ENCODE peak calls at places on chromosomes 3 and 15, in four cellular contexts. K is hepatocyte, A is MM.1S, T is PC-3. E is an unnamed sample.

GRCh38 chr3:190902292-190902691 is 39.8 kb upstream of the GMNC start:
- DNase-seq in T (peak), K (no peak), A (no peak), E (no peak)

GRCh38 chr15:88378259-88378658 is 88.9 kb downstream of the MRPL46 start:
- DNase-seq in T (no peak), K (no peak), A (no peak), E (no peak)

GRCh38 chr3:42732829-42733459 is 30.3 kb upstream of the HHATL start:
- DNase-seq in T (peak), A (no peak), K (no peak), E (no peak)

GRCh38 chr3:11288786-11289637 is 16.8 kb downstream of the ATG7 start:
- DNase-seq in K (peak), T (peak), A (no peak), E (no peak)

GRCh38 chr15:54840999-54841398 is 355.7 kb downstream of the RSL24D1 start:
- DNase-seq in A (peak), K (no peak), T (no peak), E (no peak)

GRCh38 chr3:23806322-23807160 is 786 bp downstream of the UBE2E1 start:
- DNase-seq in T (no peak), A (no peak), K (peak), E (peak)

GRCh38 chr3:73094127-73094526 is 32.7 kb downstream of the EBLN2 start:
- DNase-seq in T (no peak), K (no peak), A (no peak), E (no peak)

GRCh38 chr3:76900571-76900970 is 139.3 kb upstream of the ROBO2 start:
- DNase-seq in T (no peak), A (no peak), K (no peak), E (no peak)

GRCh38 chr3:12198301-12198700 is 39.6 kb upstream of the TIMP4 start:
- DNase-seq in T (peak), K (no peak), A (no peak), E (no peak)

GRCh38 chr15:52136471-52136993 is 24.0 kb upstream of the BCL2L10 start:
- DNase-seq in A (no peak), K (no peak), T (no peak), E (no peak)
- TF ChIP-seq EZH2phosphoT487 in A (no peak), K (no peak), T (no peak), E (no peak)

GRCh38 chr3:13689373-13690265 is 140.7 kb downstream of the FBLN2 start:
- DNase-seq in T (no peak), K (no peak), A (no peak), E (no peak)
- TF ChIP-seq EZH2phosphoT487 in T (no peak), K (no peak), A (no peak), E (no peak)

GRCh38 chr3:79081285-79081684 is 686.5 kb downstream of the ROBO1 start:
- DNase-seq in T (no peak), K (no peak), A (no peak), E (no peak)
- TF ChIP-seq EZH2phosphoT487 in T (no peak), K (no peak), A (no peak), E (no peak)

GRCh38 chr3:89300519-89300918 is 193.1 kb downstream of the EPHA3 start:
- DNase-seq in K (no peak), T (peak), A (no peak), E (no peak)
- TF ChIP-seq EZH2phosphoT487 in K (no peak), T (no peak), A (no peak), E (no peak)

DNA sequence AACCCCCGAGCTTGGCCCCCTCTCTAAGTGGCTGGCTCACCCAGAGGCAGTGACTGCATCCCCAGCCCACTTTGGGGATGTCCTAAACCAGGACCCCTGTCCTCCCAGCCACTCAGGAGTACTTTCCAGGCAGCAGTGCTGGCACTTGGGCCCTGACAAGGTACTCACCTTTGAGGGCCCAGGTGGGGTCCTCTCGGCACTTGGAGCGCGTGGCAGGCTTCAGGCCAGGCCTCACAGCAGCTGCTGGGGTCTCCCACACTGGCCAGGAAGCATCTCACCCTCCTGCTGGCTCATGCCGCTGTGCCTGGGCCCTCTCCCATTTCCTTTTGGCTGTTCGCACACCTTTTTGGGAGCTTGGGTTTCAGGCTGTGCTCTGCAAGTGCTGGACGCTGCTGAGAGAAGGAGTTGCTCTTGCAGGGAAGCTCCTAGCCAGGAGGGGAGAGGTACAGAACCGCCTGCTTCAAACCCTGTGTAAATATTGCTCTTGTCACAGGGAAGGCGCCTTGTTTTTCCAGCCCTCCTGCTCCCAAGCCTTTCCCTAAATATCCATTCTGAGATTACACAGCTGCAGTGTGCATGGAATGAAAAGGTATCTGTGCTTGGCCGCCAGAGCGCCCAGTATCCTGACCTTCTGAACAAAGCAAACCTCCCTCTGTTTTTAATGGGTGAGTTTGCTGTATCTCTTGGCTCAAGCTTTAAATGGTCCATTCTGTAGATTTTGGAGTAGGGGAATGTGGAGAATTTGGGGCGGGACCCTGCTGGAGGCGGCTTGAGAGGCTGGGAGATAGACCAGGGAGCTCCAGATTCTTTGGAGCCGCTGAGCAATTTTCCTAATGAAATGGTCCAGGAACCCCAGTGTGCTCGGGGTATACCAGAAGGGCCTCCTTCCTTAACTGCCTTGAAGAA is 45.6 kb downstream of the DNASE1L3 start:
- DNase-seq in A (no peak), T (no peak), K (no peak), E (no peak)
- TF ChIP-seq EZH2phosphoT487 in A (no peak), T (no peak), K (no peak), E (no peak)

GRCh38 chr3:13416002-13416793 is 3.9 kb downstream of the NUP210 start:
- DNase-seq in A (no peak), K (no peak), T (no peak), E (peak)

GRCh38 chr3:13411186-13411860 is 8.8 kb downstream of the NUP210 start:
- DNase-seq in K (no peak), A (no peak), T (no peak), E (no peak)

GRCh38 chr3:13415236-13416001 is 4.7 kb downstream of the NUP210 start:
- DNase-seq in K (no peak), T (no peak), A (no peak), E (peak)

GRCh38 chr3:13408890-13409289 is 11.2 kb downstream of the NUP210 start:
- DNase-seq in T (no peak), K (no peak), A (no peak), E (no peak)

GRCh38 chr3:13414040-13414729 is 5.9 kb downstream of the NUP210 start:
- DNase-seq in A (peak), T (peak), K (no peak), E (peak)
- TF ChIP-seq EZH2phosphoT487 in A (no peak), T (no peak), K (no peak), E (no peak)

GRCh38 chr3:46104706-46105105 is 77.4 kb upstream of the XCR1 start:
- DNase-seq in K (no peak), T (no peak), A (no peak), E (no peak)
- TF ChIP-seq EZH2phosphoT487 in K (no peak), T (no peak), A (no peak), E (no peak)

E was measured in OCI-LY7.